ENCODE peak calls at places on chromosomes 12 and 14, in seven cellular contexts. One of them, this sample, is unnamed.

GRCh38 chr12:59929091-59929490 is 333.3 kb downstream of the SLC16A7 start:
- DNase-seq in cardiac muscle cell: no peak
- DNase-seq in suprapubic skin: no peak
- DNase-seq in left lung: no peak
- DNase-seq in hepatocyte: no peak
- DNase-seq in neural crest cell: no peak
- DNase-seq in mucosa of descending colon: no peak
- DNase-seq in this sample: no peak

GRCh38 chr12:127670796-127671195 is 596.2 kb upstream of the TMEM132C start:
- DNase-seq in left lung: no peak
- DNase-seq in mucosa of descending colon: no peak
- DNase-seq in suprapubic skin: no peak
- DNase-seq in cardiac muscle cell: no peak
- DNase-seq in neural crest cell: no peak
- DNase-seq in hepatocyte: no peak
- DNase-seq in this sample: no peak

GRCh38 chr14:91230363-91231035 is 14.0 kb downstream of the GPR68 start:
- DNase-seq in mucosa of descending colon: no peak
- DNase-seq in neural crest cell: no peak
- DNase-seq in cardiac muscle cell: no peak
- DNase-seq in hepatocyte: no peak
- DNase-seq in suprapubic skin: no peak
- DNase-seq in left lung: no peak
- DNase-seq in this sample: no peak

GRCh38 chr12:24852420-24852819 is 96.5 kb downstream of the BCAT1 start:
- DNase-seq in suprapubic skin: no peak
- DNase-seq in left lung: no peak
- DNase-seq in mucosa of descending colon: no peak
- DNase-seq in cardiac muscle cell: peak; percentile 3
- DNase-seq in hepatocyte: no peak
- DNase-seq in neural crest cell: no peak
- DNase-seq in this sample: no peak

GRCh38 chr12:64806593-64806992 is 17.9 kb upstream of the TBC1D30 start:
- DNase-seq in left lung: no peak
- DNase-seq in hepatocyte: no peak
- DNase-seq in mucosa of descending colon: no peak
- DNase-seq in cardiac muscle cell: no peak
- DNase-seq in suprapubic skin: no peak
- DNase-seq in neural crest cell: no peak
- DNase-seq in this sample: no peak

GRCh38 chr12:67161322-67161918 is 107.7 kb upstream of the CAND1 start:
- DNase-seq in left lung: no peak
- DNase-seq in mucosa of descending colon: no peak
- DNase-seq in hepatocyte: peak; percentile 63
- DNase-seq in suprapubic skin: no peak
- DNase-seq in cardiac muscle cell: peak; percentile 28
- DNase-seq in neural crest cell: peak; percentile 40
- DNase-seq in this sample: peak; percentile 25

GRCh38 chr14:55974046-55974582 is 144.1 kb upstream of the PELI2 start:
- DNase-seq in neural crest cell: no peak
- DNase-seq in cardiac muscle cell: no peak
- DNase-seq in left lung: no peak
- DNase-seq in hepatocyte: no peak
- DNase-seq in mucosa of descending colon: no peak
- DNase-seq in suprapubic skin: no peak
- DNase-seq in this sample: no peak

GRCh38 chr14:54216827-54217226 is 180.0 kb upstream of the CDKN3 start:
- DNase-seq in suprapubic skin: no peak
- DNase-seq in cardiac muscle cell: no peak
- DNase-seq in hepatocyte: no peak
- DNase-seq in mucosa of descending colon: no peak
- DNase-seq in neural crest cell: no peak
- DNase-seq in left lung: no peak
- DNase-seq in this sample: no peak

GRCh38 chr12:6552140-6552551 is 3.7 kb downstream of the IFFO1 start:
- DNase-seq in hepatocyte: no peak
- DNase-seq in left lung: no peak
- DNase-seq in suprapubic skin: no peak
- DNase-seq in cardiac muscle cell: peak; percentile 59
- DNase-seq in mucosa of descending colon: no peak
- DNase-seq in neural crest cell: no peak
- DNase-seq in this sample: no peak

GRCh38 chr12:108578813-108579212 is 16.4 kb downstream of the ISCU start:
- DNase-seq in hepatocyte: no peak
- DNase-seq in neural crest cell: no peak
- DNase-seq in suprapubic skin: peak; percentile 31
- DNase-seq in cardiac muscle cell: no peak
- DNase-seq in mucosa of descending colon: no peak
- DNase-seq in left lung: no peak
- DNase-seq in this sample: no peak

GRCh38 chr12:130486891-130487416 is 149.3 kb downstream of the PIWIL1 start:
- DNase-seq in mucosa of descending colon: no peak
- DNase-seq in left lung: no peak
- DNase-seq in hepatocyte: no peak
- DNase-seq in suprapubic skin: no peak
- DNase-seq in cardiac muscle cell: no peak
- DNase-seq in neural crest cell: no peak
- DNase-seq in this sample: no peak

GRCh38 chr12:128204725-128205124 is 62.2 kb upstream of the TMEM132C start:
- DNase-seq in suprapubic skin: no peak
- DNase-seq in left lung: no peak
- DNase-seq in mucosa of descending colon: no peak
- DNase-seq in hepatocyte: no peak
- DNase-seq in neural crest cell: no peak
- DNase-seq in cardiac muscle cell: no peak
- DNase-seq in this sample: no peak

GRCh38 chr12:67452119-67452805 is 183.1 kb downstream of the CAND1 start:
- DNase-seq in neural crest cell: no peak
- DNase-seq in mucosa of descending colon: no peak
- DNase-seq in left lung: no peak
- DNase-seq in suprapubic skin: no peak
- DNase-seq in cardiac muscle cell: no peak
- DNase-seq in hepatocyte: no peak
- DNase-seq in this sample: no peak

GRCh38 chr14:63840981-63841380 is 11.8 kb upstream of the SYNE2 start:
- DNase-seq in hepatocyte: no peak
- DNase-seq in left lung: peak; percentile 35
- DNase-seq in cardiac muscle cell: no peak
- DNase-seq in neural crest cell: no peak
- DNase-seq in suprapubic skin: no peak
- DNase-seq in mucosa of descending colon: peak; percentile 69
- DNase-seq in this sample: no peak

GRCh38 chr12:92537235-92537960 is 165.4 kb upstream of the PLEKHG7 start:
- DNase-seq in neural crest cell: no peak
- DNase-seq in cardiac muscle cell: peak; percentile 68
- DNase-seq in left lung: no peak
- DNase-seq in mucosa of descending colon: no peak
- DNase-seq in suprapubic skin: no peak
- DNase-seq in hepatocyte: no peak
- DNase-seq in this sample: no peak

GRCh38 chr14:56829151-56829550 is 18.9 kb upstream of the OTX2 start:
- DNase-seq in neural crest cell: no peak
- DNase-seq in left lung: no peak
- DNase-seq in cardiac muscle cell: no peak
- DNase-seq in hepatocyte: no peak
- DNase-seq in mucosa of descending colon: no peak
- DNase-seq in suprapubic skin: no peak
- DNase-seq in this sample: no peak

GRCh38 chr14:50839048-50839447 is 8.1 kb upstream of the NIN start:
- DNase-seq in neural crest cell: no peak
- DNase-seq in hepatocyte: no peak
- DNase-seq in suprapubic skin: no peak
- DNase-seq in left lung: no peak
- DNase-seq in mucosa of descending colon: no peak
- DNase-seq in cardiac muscle cell: no peak
- DNase-seq in this sample: no peak

GRCh38 chr14:66918527-66918926 is 270.7 kb upstream of the GARIN2 start:
- DNase-seq in hepatocyte: no peak
- DNase-seq in suprapubic skin: no peak
- DNase-seq in neural crest cell: no peak
- DNase-seq in cardiac muscle cell: no peak
- DNase-seq in left lung: no peak
- DNase-seq in mucosa of descending colon: no peak
- DNase-seq in this sample: no peak

GRCh38 chr12:64610092-64610659 is at the start of gene RASSF3:
- DNase-seq in left lung: peak; percentile 86
- DNase-seq in suprapubic skin: peak; percentile 79
- DNase-seq in mucosa of descending colon: peak; percentile 90
- DNase-seq in neural crest cell: peak; percentile 62
- DNase-seq in cardiac muscle cell: peak; percentile 88
- DNase-seq in hepatocyte: peak; percentile 83
- DNase-seq in this sample: peak; percentile 84

GRCh38 chr12:65277994-65278575 is 398 bp upstream of the MSRB3 start:
- DNase-seq in left lung: no peak
- DNase-seq in cardiac muscle cell: peak; percentile 32
- DNase-seq in suprapubic skin: no peak
- DNase-seq in neural crest cell: no peak
- DNase-seq in mucosa of descending colon: no peak
- DNase-seq in hepatocyte: peak; percentile 7
- DNase-seq in this sample: no peak

DNA sequence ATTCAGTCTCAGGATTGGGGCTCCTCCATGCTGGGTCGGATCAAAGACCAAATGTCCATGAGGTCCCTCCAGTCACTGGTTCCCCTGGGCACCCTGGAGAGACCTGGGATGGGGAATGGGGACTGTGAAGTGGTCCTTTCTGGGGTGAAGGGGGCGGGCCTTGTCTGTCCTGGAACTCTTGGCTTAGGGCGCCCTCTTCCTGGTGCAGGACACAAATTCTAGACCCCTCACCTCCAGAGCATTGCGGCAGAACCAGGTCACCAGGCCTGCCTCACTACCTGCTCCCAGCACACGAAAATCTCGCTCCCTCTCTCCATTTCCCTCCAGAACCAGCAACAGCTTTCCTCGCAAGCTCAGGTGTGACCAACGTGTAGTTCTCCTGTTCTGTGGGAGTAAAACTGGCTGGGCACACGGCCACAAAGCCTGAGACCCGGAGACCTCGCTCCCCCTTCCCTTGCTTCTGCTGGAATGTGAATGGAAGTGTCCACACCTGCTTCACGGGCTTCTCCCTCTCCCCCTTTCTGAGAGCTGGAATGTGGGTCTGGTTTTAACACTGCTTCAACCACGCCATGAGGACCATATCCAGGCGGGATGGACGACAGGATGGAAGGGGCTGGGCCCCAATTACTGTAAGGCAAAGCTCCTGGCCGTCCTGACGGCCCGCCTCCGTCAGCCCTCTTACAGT is 112.7 kb downstream of the SCARB1 start:
- DNase-seq in mucosa of descending colon: no peak
- DNase-seq in cardiac muscle cell: peak; percentile 65
- DNase-seq in hepatocyte: no peak
- DNase-seq in left lung: no peak
- DNase-seq in neural crest cell: no peak
- DNase-seq in suprapubic skin: no peak
- DNase-seq in this sample: peak; percentile 45
- TF ChIP-seq CTCF in mucosa of descending colon: no peak
- TF ChIP-seq CTCF in cardiac muscle cell: peak; percentile 14
- TF ChIP-seq CTCF in hepatocyte: peak; percentile 36
- TF ChIP-seq CTCF in left lung: no peak
- TF ChIP-seq CTCF in neural crest cell: no peak
- TF ChIP-seq CTCF in suprapubic skin: no peak
- TF ChIP-seq CTCF in this sample: no peak

DNA sequence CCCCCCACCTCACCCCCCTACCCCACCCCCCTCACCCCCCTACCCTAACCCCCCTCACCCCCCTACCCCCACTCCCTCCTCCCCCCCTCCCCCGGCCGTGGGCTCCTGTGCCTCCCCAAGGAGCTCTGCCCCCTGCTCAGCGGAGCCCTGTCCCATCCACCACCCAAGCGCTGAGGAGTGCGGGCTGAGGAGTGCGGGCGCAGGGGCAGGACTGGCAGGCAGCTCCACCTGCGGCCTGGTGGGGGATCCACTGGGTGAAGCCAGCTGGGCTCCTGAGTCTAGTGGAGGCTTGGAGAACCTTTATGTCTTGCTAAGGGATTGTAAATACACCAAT is 2.3 kb upstream of the JPH4 start:
- DNase-seq in cardiac muscle cell: no peak
- DNase-seq in hepatocyte: peak; percentile 5
- DNase-seq in left lung: no peak
- DNase-seq in neural crest cell: no peak
- DNase-seq in mucosa of descending colon: no peak
- DNase-seq in suprapubic skin: peak; percentile 45
- DNase-seq in this sample: no peak
- TF ChIP-seq CTCF in cardiac muscle cell: no peak
- TF ChIP-seq CTCF in hepatocyte: no peak
- TF ChIP-seq CTCF in left lung: no peak
- TF ChIP-seq CTCF in neural crest cell: no peak
- TF ChIP-seq CTCF in mucosa of descending colon: no peak
- TF ChIP-seq CTCF in suprapubic skin: no peak
- TF ChIP-seq CTCF in this sample: no peak

DNA sequence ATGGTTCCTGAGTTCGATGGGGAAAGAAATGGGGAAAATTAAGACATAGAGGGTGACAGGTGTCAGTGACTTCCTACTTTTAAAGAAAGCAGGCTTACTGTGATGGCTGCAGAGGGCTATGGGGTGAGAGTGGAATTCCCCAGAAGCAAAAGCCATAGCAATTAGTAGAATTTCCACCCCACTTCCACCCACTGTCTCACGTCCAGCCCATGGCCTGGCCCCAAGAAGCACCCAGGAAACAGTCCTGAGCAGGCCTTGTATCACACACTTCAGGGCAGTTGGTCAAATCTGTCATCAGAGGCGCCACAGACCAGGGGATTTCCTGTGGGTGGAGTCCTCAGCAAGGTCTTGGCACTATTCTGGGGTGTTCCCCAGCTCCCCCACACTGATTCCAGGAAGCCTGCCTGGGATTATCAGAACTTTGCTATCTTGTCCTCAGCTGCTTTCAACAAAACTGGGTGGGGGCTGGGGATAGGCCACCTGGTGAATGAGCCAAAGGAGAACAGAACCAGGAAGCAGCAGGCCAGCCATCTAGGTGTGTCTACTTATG is 120.1 kb upstream of the CCND2 start:
- DNase-seq in hepatocyte: no peak
- DNase-seq in left lung: no peak
- DNase-seq in suprapubic skin: no peak
- DNase-seq in neural crest cell: no peak
- DNase-seq in mucosa of descending colon: peak; percentile 73
- DNase-seq in cardiac muscle cell: no peak
- DNase-seq in this sample: no peak
- TF ChIP-seq CTCF in hepatocyte: no peak
- TF ChIP-seq CTCF in left lung: no peak
- TF ChIP-seq CTCF in suprapubic skin: no peak
- TF ChIP-seq CTCF in neural crest cell: no peak
- TF ChIP-seq CTCF in mucosa of descending colon: no peak
- TF ChIP-seq CTCF in cardiac muscle cell: no peak
- TF ChIP-seq CTCF in this sample: no peak

GRCh38 chr14:64937821-64938193 is 4.7 kb downstream of the GPX2 start:
- DNase-seq in hepatocyte: no peak
- DNase-seq in mucosa of descending colon: no peak
- DNase-seq in left lung: no peak
- DNase-seq in cardiac muscle cell: peak; percentile 13
- DNase-seq in neural crest cell: no peak
- DNase-seq in suprapubic skin: no peak
- DNase-seq in this sample: no peak
- TF ChIP-seq CTCF in hepatocyte: peak; percentile 28
- TF ChIP-seq CTCF in mucosa of descending colon: no peak
- TF ChIP-seq CTCF in left lung: peak; percentile 19
- TF ChIP-seq CTCF in cardiac muscle cell: peak; percentile 30
- TF ChIP-seq CTCF in neural crest cell: peak; percentile 33
- TF ChIP-seq CTCF in suprapubic skin: no peak
- TF ChIP-seq CTCF in this sample: no peak